ENCODE peak calls at places on chromosomes 5 and 9, in five cellular contexts. One of them, this sample, is unnamed.

GRCh38 chr5:138569759-138570158 is 5.4 kb downstream of the HSPA9 start:
- DNase-seq in GM12865: no peak
- DNase-seq in lung: no peak
- DNase-seq in lower lobe of right lung: no peak
- DNase-seq in GM12864: no peak
- DNase-seq in this sample: no peak

GRCh38 chr9:124818431-124819281 is 34.6 kb upstream of the WDR38 start:
- DNase-seq in GM12865: peak; percentile 78
- DNase-seq in lung: no peak
- DNase-seq in lower lobe of right lung: peak; percentile 43
- DNase-seq in GM12864: no peak
- DNase-seq in this sample: no peak

GRCh38 chr9:71628247-71628646 is 140.1 kb downstream of the CEMIP2 start:
- DNase-seq in GM12865: no peak
- DNase-seq in lung: no peak
- DNase-seq in lower lobe of right lung: no peak
- DNase-seq in GM12864: no peak
- DNase-seq in this sample: no peak

GRCh38 chr5:140108093-140109049 is 5.5 kb upstream of the PURA start:
- DNase-seq in GM12865: peak; percentile 25
- DNase-seq in lung: no peak
- DNase-seq in lower lobe of right lung: peak; percentile 50
- DNase-seq in GM12864: no peak
- DNase-seq in this sample: no peak

GRCh38 chr9:6575324-6575758 is 70.2 kb downstream of the GLDC start:
- DNase-seq in GM12865: peak; percentile 75
- DNase-seq in lung: no peak
- DNase-seq in lower lobe of right lung: no peak
- DNase-seq in GM12864: peak; percentile 24
- DNase-seq in this sample: peak; percentile 29

GRCh38 chr5:114467729-114468128 is 105.9 kb downstream of the KCNN2 start:
- DNase-seq in GM12865: no peak
- DNase-seq in lung: no peak
- DNase-seq in lower lobe of right lung: no peak
- DNase-seq in GM12864: no peak
- DNase-seq in this sample: no peak

GRCh38 chr9:31372796-31373587 is 1011.5 kb upstream of the ACO1 start:
- DNase-seq in GM12865: no peak
- DNase-seq in lung: no peak
- DNase-seq in lower lobe of right lung: no peak
- DNase-seq in GM12864: no peak
- DNase-seq in this sample: no peak

GRCh38 chr9:129752915-129753724 is at the start of gene PTGES:
- DNase-seq in GM12865: peak; percentile 43
- DNase-seq in lung: peak; percentile 64
- DNase-seq in lower lobe of right lung: peak; percentile 75
- DNase-seq in GM12864: no peak
- DNase-seq in this sample: peak; percentile 56

GRCh38 chr5:34411470-34412346 is 244.4 kb upstream of the RAI14 start:
- DNase-seq in GM12865: no peak
- DNase-seq in lung: no peak
- DNase-seq in lower lobe of right lung: no peak
- DNase-seq in GM12864: no peak
- DNase-seq in this sample: no peak

GRCh38 chr9:91833878-91834255 is 116.2 kb downstream of the ROR2 start:
- DNase-seq in GM12865: no peak
- DNase-seq in lung: no peak
- DNase-seq in lower lobe of right lung: no peak
- DNase-seq in GM12864: no peak
- DNase-seq in this sample: no peak

GRCh38 chr5:36273809-36274526 is 27.7 kb downstream of the RANBP3L start:
- DNase-seq in GM12865: no peak
- DNase-seq in lung: no peak
- DNase-seq in lower lobe of right lung: no peak
- DNase-seq in GM12864: no peak
- DNase-seq in this sample: no peak

GRCh38 chr5:143649869-143650268 is 162.1 kb upstream of the HMHB1 start:
- DNase-seq in GM12865: no peak
- DNase-seq in lung: no peak
- DNase-seq in lower lobe of right lung: no peak
- DNase-seq in GM12864: no peak
- DNase-seq in this sample: no peak

GRCh38 chr5:82422001-82422740 is 144.0 kb upstream of the RPS23 start:
- DNase-seq in GM12865: no peak
- DNase-seq in lung: no peak
- DNase-seq in lower lobe of right lung: no peak
- DNase-seq in GM12864: no peak
- DNase-seq in this sample: no peak

GRCh38 chr5:149647334-149647733 is 66.0 kb downstream of the ARHGEF37 start:
- DNase-seq in GM12865: no peak
- DNase-seq in lung: no peak
- DNase-seq in lower lobe of right lung: no peak
- DNase-seq in GM12864: no peak
- DNase-seq in this sample: no peak

GRCh38 chr5:108769352-108769751 is 21.7 kb downstream of the FER start:
- DNase-seq in GM12865: peak; percentile 28
- DNase-seq in lung: no peak
- DNase-seq in lower lobe of right lung: no peak
- DNase-seq in GM12864: no peak
- DNase-seq in this sample: peak; percentile 30

GRCh38 chr5:13866792-13867191 is 77.7 kb downstream of the DNAH5 start:
- DNase-seq in GM12865: peak; percentile 35
- DNase-seq in lung: no peak
- DNase-seq in lower lobe of right lung: no peak
- DNase-seq in GM12864: no peak
- DNase-seq in this sample: peak; percentile 12

GRCh38 chr5:142219146-142219545 is 105.7 kb downstream of the SPRY4 start:
- DNase-seq in GM12865: no peak
- DNase-seq in lung: no peak
- DNase-seq in lower lobe of right lung: no peak
- DNase-seq in GM12864: no peak
- DNase-seq in this sample: no peak

GRCh38 chr9:82490019-82490499 is 501.5 kb downstream of the SPATA31D1 start:
- DNase-seq in GM12865: no peak
- DNase-seq in lung: no peak
- DNase-seq in lower lobe of right lung: no peak
- DNase-seq in GM12864: no peak
- DNase-seq in this sample: no peak

GRCh38 chr9:95724253-95724991 is 151.1 kb upstream of the ERCC6L2 start:
- DNase-seq in GM12865: peak; percentile 91
- DNase-seq in lung: no peak
- DNase-seq in lower lobe of right lung: no peak
- DNase-seq in GM12864: peak; percentile 63
- DNase-seq in this sample: peak; percentile 74

GRCh38 chr5:170348069-170348702 is 41.0 kb downstream of the KCNMB1 start:
- DNase-seq in GM12865: no peak
- DNase-seq in lung: no peak
- DNase-seq in lower lobe of right lung: no peak
- DNase-seq in GM12864: no peak
- DNase-seq in this sample: no peak

GRCh38 chr5:105954341-105954740 is 1716.4 kb downstream of the EFNA5 start:
- DNase-seq in GM12865: no peak
- DNase-seq in lung: no peak
- DNase-seq in lower lobe of right lung: no peak
- DNase-seq in GM12864: no peak
- DNase-seq in this sample: no peak

GRCh38 chr5:132905938-132906337 is 32.5 kb downstream of the LEAP2 start:
- DNase-seq in GM12865: no peak
- DNase-seq in lung: no peak
- DNase-seq in lower lobe of right lung: no peak
- DNase-seq in GM12864: no peak
- DNase-seq in this sample: no peak

DNA sequence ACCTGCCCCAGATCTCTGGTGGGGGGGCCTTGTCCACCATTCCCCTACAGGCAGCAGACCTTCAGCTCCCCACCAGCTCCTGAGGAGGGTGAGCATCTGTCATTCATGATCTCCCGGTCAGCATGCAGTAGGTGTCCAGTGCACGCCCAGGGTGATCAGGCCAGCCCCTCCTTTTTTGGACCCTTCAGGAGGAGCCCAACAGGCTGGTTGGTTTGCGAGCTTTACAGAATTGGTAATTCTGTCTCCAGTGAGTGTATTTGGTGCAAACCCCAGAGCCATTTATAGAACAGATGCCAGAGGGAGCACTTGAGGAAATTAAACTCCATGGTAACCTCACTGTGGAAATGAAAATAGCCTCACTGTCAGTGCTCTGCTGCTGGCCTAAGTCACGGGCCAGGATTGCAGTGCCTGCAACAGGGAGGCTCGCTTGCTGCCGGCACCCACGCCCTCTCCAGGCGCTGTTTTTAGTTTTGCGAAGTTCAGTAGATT is 23.4 kb downstream of the WNK2 start:
- DNase-seq in GM12865: no peak
- DNase-seq in lung: no peak
- DNase-seq in lower lobe of right lung: peak; percentile 40
- DNase-seq in GM12864: no peak
- DNase-seq in this sample: no peak
- TF ChIP-seq CTCF in GM12865: no peak
- TF ChIP-seq CTCF in lung: no peak
- TF ChIP-seq CTCF in lower lobe of right lung: no peak
- TF ChIP-seq CTCF in GM12864: no peak
- TF ChIP-seq CTCF in this sample: no peak

GRCh38 chr9:2199999-2200796 is 185.1 kb downstream of the SMARCA2 start:
- DNase-seq in GM12865: no peak
- DNase-seq in lung: no peak
- DNase-seq in lower lobe of right lung: no peak
- DNase-seq in GM12864: no peak
- DNase-seq in this sample: no peak
- TF ChIP-seq CTCF in GM12865: no peak
- TF ChIP-seq CTCF in lung: no peak
- TF ChIP-seq CTCF in lower lobe of right lung: no peak
- TF ChIP-seq CTCF in GM12864: peak; percentile 17
- TF ChIP-seq CTCF in this sample: no peak

GRCh38 chr9:136326061-136326776 is 1.1 kb upstream of the GPSM1 start:
- DNase-seq in GM12865: no peak
- DNase-seq in lung: no peak
- DNase-seq in lower lobe of right lung: no peak
- DNase-seq in GM12864: no peak
- DNase-seq in this sample: no peak

GRCh38 chr9:136323420-136323819 is 3.9 kb upstream of the GPSM1 start:
- DNase-seq in GM12865: no peak
- DNase-seq in lung: no peak
- DNase-seq in lower lobe of right lung: no peak
- DNase-seq in GM12864: no peak
- DNase-seq in this sample: no peak

GRCh38 chr9:136325354-136325753 is 2.0 kb upstream of the GPSM1 start:
- DNase-seq in GM12865: no peak
- DNase-seq in lung: no peak
- DNase-seq in lower lobe of right lung: no peak
- DNase-seq in GM12864: no peak
- DNase-seq in this sample: no peak

GRCh38 chr9:136322756-136323330 is 4.5 kb upstream of the GPSM1 start:
- DNase-seq in GM12865: no peak
- DNase-seq in lung: no peak
- DNase-seq in lower lobe of right lung: no peak
- DNase-seq in GM12864: no peak
- DNase-seq in this sample: no peak

GRCh38 chr9:136324501-136325300 is 2.6 kb upstream of the GPSM1 start:
- DNase-seq in GM12865: no peak
- DNase-seq in lung: peak; percentile 62
- DNase-seq in lower lobe of right lung: peak; percentile 77
- DNase-seq in GM12864: no peak
- DNase-seq in this sample: no peak
- TF ChIP-seq CTCF in GM12865: no peak
- TF ChIP-seq CTCF in lung: no peak
- TF ChIP-seq CTCF in lower lobe of right lung: no peak
- TF ChIP-seq CTCF in GM12864: no peak
- TF ChIP-seq CTCF in this sample: no peak

DNA sequence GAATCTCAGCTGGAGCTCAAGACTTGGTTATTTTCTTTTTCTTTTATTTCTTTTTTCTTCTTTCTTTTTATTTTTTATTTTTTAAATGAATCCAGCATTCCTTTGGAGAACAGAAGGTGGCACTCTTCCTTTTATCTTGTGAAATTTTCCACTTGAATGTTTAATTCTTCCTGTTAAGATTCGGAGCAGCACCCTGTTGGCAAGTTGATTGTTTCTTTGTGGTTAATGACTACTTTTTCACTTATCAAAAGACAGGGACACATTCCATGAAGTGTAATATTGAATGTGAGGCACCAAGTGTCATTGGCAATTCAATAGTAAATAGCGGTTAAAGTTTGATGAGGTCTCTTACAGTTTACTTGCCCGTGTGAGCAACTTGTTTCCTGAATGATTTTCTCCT is 240.5 kb upstream of the CHD1 start:
- DNase-seq in GM12865: no peak
- DNase-seq in lung: no peak
- DNase-seq in lower lobe of right lung: no peak
- DNase-seq in GM12864: no peak
- DNase-seq in this sample: no peak
- TF ChIP-seq CTCF in GM12865: no peak
- TF ChIP-seq CTCF in lung: no peak
- TF ChIP-seq CTCF in lower lobe of right lung: no peak
- TF ChIP-seq CTCF in GM12864: no peak
- TF ChIP-seq CTCF in this sample: no peak